ENCODE peak calls at places on chromosomes 16 and 17, in four cellular contexts. I is GM10248, T is foreskin keratinocyte, F is WERI-Rb-1. Y is an unnamed sample.

GRCh38 chr17:50211249-50212120 is 10.1 kb upstream of the COL1A1 start:
- DNase-seq in I (no peak), T (no peak), F (no peak), Y (no peak)

GRCh38 chr17:73028311-73028755 is 64.2 kb downstream of the SLC39A11 start:
- DNase-seq in I (no peak), T (no peak), F (peak), Y (no peak)

GRCh38 chr17:60060474-60060873 is 18.2 kb downstream of the HEATR6 start:
- DNase-seq in I (no peak), T (no peak), F (no peak), Y (no peak)

GRCh38 chr17:80364091-80364691 is 50.8 kb upstream of the ENDOV start:
- DNase-seq in I (no peak), T (peak), F (peak), Y (peak)

GRCh38 chr17:69269174-69269998 is 40.8 kb upstream of the ABCA10 start:
- DNase-seq in I (no peak), T (peak), F (no peak), Y (no peak)

GRCh38 chr17:14361470-14361869 is 60.6 kb downstream of the HS3ST3B1 start:
- DNase-seq in I (no peak), T (no peak), F (no peak), Y (no peak)

GRCh38 chr17:8160741-8161221 is 2.0 kb downstream of the VAMP2 start:
- DNase-seq in I (no peak), T (no peak), F (no peak), Y (no peak)

GRCh38 chr17:65856865-65857264 is 295.4 kb upstream of the AXIN2 start:
- DNase-seq in I (no peak), T (peak), F (no peak), Y (no peak)

GRCh38 chr17:8746501-8747236 is 2.0 kb upstream of the CCDC42 start:
- DNase-seq in I (no peak), T (no peak), F (no peak), Y (no peak)

GRCh38 chr16:23302045-23302956 is at the start of gene SCNN1B:
- DNase-seq in I (peak), T (no peak), F (peak), Y (no peak)
- TF ChIP-seq CTCF in I (no peak), T (no peak), F (peak), Y (no peak)

GRCh38 chr17:70961341-70961740 is 792.0 kb downstream of the KCNJ2 start:
- DNase-seq in I (no peak), T (no peak), F (no peak), Y (no peak)

GRCh38 chr17:70955441-70955840 is 786.1 kb downstream of the KCNJ2 start:
- DNase-seq in I (no peak), T (peak), F (no peak), Y (no peak)

DNA sequence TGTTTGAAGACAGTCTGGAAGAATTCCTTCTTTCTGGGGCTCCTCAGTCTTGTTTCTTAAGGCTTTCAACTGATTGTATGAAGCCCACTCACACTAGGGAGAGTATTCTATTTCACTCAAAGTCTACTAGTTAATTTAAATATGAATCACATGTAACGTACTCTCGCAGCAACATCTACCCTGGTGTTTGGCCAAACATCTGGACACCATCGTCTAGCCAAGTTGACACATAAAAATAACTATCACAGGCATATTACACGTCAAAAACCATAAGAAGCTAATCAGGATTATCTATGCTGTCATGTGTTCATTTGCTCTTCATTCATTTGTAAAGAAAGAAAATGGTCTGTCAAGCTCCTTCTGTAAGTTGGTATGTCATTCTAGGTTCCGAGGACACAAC is 787.4 kb downstream of the KCNJ2 start:
- DNase-seq in I (no peak), T (no peak), F (no peak), Y (no peak)
- TF ChIP-seq CTCF in I (no peak), T (no peak), F (no peak), Y (no peak)

DNA sequence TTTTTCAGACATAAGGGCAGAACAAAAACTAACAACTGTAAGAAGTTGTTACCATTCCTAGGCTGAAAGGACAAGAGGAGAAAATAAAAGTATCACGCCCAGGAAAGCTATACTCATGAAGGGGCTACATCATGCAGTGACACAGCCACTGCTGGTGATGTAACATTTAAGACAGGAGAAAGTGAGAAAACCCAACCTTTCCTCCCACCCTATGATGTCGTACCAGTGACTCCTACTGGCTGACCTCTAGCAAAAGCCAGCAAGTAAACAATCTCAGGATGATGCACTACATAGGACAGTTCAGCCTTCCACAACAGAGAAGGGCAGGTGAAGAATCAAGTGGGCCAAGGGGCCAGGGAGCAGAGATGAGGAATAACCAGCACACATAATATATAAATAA is 14.0 kb upstream of the OR1E2 start:
- DNase-seq in I (no peak), T (no peak), F (peak), Y (no peak)
- TF ChIP-seq CTCF in I (no peak), T (peak), F (peak), Y (no peak)

GRCh38 chr17:40443988-40444899 is 994 bp downstream of the IGFBP4 start:
- DNase-seq in I (no peak), T (no peak), F (no peak), Y (no peak)

GRCh38 chr17:40445769-40446468 is 2.7 kb downstream of the IGFBP4 start:
- DNase-seq in I (no peak), T (no peak), F (no peak), Y (no peak)

GRCh38 chr17:40443196-40443987 is at the start of gene IGFBP4:
- DNase-seq in I (peak), T (no peak), F (peak), Y (peak)

GRCh38 chr17:40440166-40440565 is 3.1 kb upstream of the IGFBP4 start:
- DNase-seq in I (no peak), T (no peak), F (no peak), Y (no peak)

DNA sequence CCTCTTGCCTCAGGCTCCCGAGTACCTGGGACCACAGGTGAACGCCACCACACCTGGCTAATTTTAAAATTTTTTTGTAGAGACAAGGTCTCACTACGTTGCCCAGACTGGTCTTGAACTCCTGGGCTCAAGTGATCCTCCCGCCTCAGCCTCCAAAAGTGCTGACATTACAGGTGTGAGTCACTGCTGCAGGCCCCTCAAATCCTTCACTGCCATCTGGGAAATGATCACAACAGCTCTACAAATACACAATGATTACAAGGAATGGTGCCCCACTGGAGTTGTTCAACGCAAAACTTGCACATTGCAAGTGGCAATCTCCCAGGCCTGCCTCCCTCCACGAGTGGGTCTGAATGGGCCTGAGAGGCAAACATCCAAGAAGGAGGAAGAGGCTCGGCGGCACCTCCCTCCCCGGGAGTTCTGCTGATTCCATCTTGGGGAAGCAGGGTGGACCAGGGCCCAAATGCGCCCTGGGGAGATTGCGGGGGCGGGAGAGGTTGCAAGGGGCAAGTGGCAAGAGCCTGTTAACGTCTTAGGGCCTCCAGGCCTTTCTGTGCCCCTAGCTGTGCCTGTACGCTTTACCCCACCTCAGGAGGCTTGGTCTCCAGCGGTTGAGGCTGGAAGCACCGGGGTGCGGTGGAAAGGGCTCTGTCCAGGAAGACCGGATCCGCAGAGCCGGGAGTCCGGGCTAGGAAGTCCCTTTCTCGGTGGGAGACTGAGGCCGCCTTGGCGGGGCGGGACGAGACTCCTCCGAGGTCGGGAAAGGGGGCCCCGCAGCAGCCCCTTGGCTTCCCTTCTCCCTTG is 656 bp upstream of the IGFBP4 start:
- DNase-seq in I (no peak), T (no peak), F (no peak), Y (no peak)
- TF ChIP-seq CTCF in I (no peak), T (no peak), F (no peak), Y (no peak)

DNA sequence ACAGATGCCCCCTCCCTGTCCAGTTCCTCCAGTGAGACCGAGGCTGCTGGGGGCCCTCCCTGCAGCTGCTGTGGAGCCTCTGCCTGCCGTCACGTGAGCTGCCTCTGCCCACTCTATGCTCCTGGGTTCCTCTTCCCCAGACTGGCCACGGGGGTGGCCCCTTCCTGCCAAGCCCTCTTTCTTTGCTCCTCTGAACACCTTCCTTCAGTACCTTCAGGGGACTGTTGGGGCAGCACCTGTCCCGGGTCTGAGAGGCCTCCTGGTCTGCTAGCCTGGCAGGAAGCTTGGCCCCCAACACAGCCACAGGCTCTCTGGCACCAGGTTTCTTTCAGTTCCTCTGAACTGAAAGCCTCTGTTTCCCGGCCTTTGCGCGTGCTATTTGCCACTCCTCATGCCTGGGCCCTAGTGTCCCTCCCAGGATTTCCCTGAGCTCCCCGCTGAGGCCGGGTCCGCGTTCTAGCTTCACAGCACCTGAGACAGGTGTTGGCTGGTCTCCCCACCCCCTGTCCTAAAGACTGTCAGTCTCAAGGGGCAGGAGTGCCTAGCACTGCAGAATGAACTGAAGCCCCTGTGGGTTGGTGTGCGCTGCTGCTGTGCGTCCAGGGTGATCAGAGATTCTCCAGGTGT is 6.6 kb upstream of the ATP6V0C start:
- DNase-seq in I (peak), T (no peak), F (no peak), Y (no peak)
- TF ChIP-seq CTCF in I (no peak), T (peak), F (no peak), Y (no peak)

DNA sequence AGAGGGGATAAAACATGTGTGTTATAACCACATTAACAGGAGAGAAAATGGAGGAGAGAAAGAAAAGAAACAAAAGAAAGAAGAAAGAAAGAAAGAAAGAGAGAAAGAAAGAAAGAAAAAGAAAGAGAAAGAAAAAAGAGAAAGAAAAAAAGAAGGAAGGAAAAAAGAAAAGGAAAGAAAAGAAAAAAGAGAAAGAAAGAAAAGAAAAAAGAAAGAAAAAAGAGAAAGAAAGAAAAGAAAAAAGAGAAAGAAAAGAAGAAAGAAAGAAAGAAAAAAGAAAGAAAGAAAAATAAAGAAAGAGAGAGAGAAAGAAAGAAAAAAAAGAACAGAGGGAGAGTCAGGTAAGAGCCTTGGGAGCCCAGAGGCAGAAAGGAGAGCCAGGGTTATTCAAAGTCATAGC is 446.6 kb upstream of the ASIC2 start:
- DNase-seq in I (no peak), T (no peak), F (no peak), Y (no peak)
- TF ChIP-seq CTCF in I (no peak), T (no peak), F (no peak), Y (no peak)

GRCh38 chr17:82076785-82077591 is 11.4 kb upstream of the DUS1L start:
- DNase-seq in I (no peak), T (no peak), F (no peak), Y (no peak)
- TF ChIP-seq CTCF in I (no peak), T (no peak), F (no peak), Y (peak)

Y was measured in mesothelial cell of epicardium.